ENCODE peak calls at places on chromosomes 1 and 21, in seven cellular contexts. K is K562, Z is SK-N-SH, X is HepG2, B is GM12891, I is H1, E is GM12878. N is an unnamed sample.

GRCh38 chr1:25676488-25676887 is 59.9 kb downstream of the MAN1C1 start:
- DNase-seq in K (no peak), Z (no peak), X (no peak), B (no peak), I (no peak), E (no peak), N (no peak)

GRCh38 chr1:76073471-76073870 is 1.1 kb upstream of the ST6GALNAC3 start:
- DNase-seq in K (no peak), Z (no peak), X (no peak), B (no peak), I (no peak), E (no peak), N (no peak)

GRCh38 chr1:212034516-212035122 is 738 bp downstream of the INTS7 start:
- DNase-seq in K (no peak), Z (no peak), X (no peak), B (no peak), I (no peak), E (no peak), N (no peak)

GRCh38 chr1:203512830-203513578 is 19.1 kb downstream of the OPTC start:
- DNase-seq in K (peak; percentile 20), Z (no peak), X (peak; percentile 21), B (peak; percentile 41), I (peak; percentile 49), E (no peak), N (peak; percentile 33)

GRCh38 chr1:204417231-204417997 is 5.8 kb upstream of the PPP1R15B start:
- DNase-seq in K (peak; percentile 84), Z (peak; percentile 65), X (peak; percentile 74), B (no peak), I (peak; percentile 47), E (no peak), N (no peak)

GRCh38 chr21:25421327-25422028 is 185.8 kb downstream of the MRPL39 start:
- DNase-seq in K (peak; percentile 1), Z (no peak), X (no peak), B (no peak), I (no peak), E (peak; percentile 93), N (no peak)

GRCh38 chr1:3657096-3657475 is 4.8 kb downstream of the TP73 start:
- DNase-seq in K (no peak), Z (no peak), X (no peak), B (no peak), I (no peak), E (no peak), N (no peak)

GRCh38 chr1:67687649-67688048 is 2.6 kb downstream of the GADD45A start:
- DNase-seq in K (peak; percentile 65), Z (no peak), X (peak; percentile 37), B (no peak), I (no peak), E (no peak), N (no peak)

GRCh38 chr1:38701088-38701487 is 158.5 kb downstream of the RRAGC start:
- DNase-seq in K (no peak), Z (no peak), X (no peak), B (no peak), I (no peak), E (no peak), N (no peak)

GRCh38 chr1:75514270-75514669 is 96.6 kb downstream of the SLC44A5 start:
- DNase-seq in K (no peak), Z (no peak), X (no peak), B (no peak), I (no peak), E (no peak), N (no peak)

DNA sequence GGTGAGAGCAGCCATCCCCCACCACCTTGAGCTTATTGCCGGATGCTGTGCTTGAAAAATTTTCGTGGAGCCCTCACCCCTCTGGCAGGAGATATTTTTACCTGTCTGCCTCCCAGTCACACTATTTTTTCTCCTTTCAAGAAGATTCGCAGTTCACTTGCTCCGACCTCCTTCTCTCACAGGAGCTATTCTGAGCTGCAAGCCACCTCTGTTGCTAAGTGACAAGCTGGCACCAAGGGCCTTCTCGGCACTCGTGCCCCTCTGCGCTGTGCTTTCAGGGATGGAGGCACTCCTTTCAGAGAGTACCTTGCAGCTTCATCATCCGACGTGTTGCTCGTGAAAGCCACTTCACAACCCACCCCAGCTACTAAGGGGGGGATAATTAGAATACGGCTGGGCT is 11.5 kb downstream of the SLC6A17 start:
- DNase-seq in K (no peak), Z (no peak), X (no peak), B (no peak), I (no peak), E (no peak), N (no peak)
- TF ChIP-seq TAF1 in K (no peak), Z (no peak), X (no peak), B (no peak), I (no peak), E (no peak), N (no peak)

GRCh38 chr1:167797005-167797404 is 75.2 kb downstream of the MPZL1 start:
- DNase-seq in K (peak; percentile 56), Z (no peak), X (no peak), B (no peak), I (no peak), E (no peak), N (no peak)
- TF ChIP-seq POLR2AphosphoS5 in K (no peak), Z (peak; percentile 13), X (no peak), B (no peak), I (peak; percentile 25), E (no peak), N (no peak)

GRCh38 chr1:5802606-5803005 is 189.6 kb downstream of the NPHP4 start:
- DNase-seq in K (no peak), Z (no peak), X (no peak), B (no peak), I (no peak), E (no peak), N (no peak)
- TF ChIP-seq TAF1 in K (no peak), Z (no peak), X (no peak), B (no peak), I (no peak), E (no peak), N (no peak)

GRCh38 chr1:174964261-174964984 is 35.3 kb upstream of the CACYBP start:
- DNase-seq in K (peak; percentile 90), Z (no peak), X (no peak), B (no peak), I (no peak), E (no peak), N (no peak)

GRCh38 chr1:174963547-174964125 is 36.1 kb upstream of the CACYBP start:
- DNase-seq in K (peak; percentile 66), Z (no peak), X (no peak), B (no peak), I (no peak), E (no peak), N (no peak)

GRCh38 chr1:174967845-174968705 is 31.7 kb upstream of the CACYBP start:
- DNase-seq in K (no peak), Z (no peak), X (no peak), B (no peak), I (no peak), E (no peak), N (no peak)

GRCh38 chr1:174966000-174966572 is 33.7 kb upstream of the CACYBP start:
- DNase-seq in K (no peak), Z (no peak), X (no peak), B (no peak), I (no peak), E (no peak), N (no peak)

DNA sequence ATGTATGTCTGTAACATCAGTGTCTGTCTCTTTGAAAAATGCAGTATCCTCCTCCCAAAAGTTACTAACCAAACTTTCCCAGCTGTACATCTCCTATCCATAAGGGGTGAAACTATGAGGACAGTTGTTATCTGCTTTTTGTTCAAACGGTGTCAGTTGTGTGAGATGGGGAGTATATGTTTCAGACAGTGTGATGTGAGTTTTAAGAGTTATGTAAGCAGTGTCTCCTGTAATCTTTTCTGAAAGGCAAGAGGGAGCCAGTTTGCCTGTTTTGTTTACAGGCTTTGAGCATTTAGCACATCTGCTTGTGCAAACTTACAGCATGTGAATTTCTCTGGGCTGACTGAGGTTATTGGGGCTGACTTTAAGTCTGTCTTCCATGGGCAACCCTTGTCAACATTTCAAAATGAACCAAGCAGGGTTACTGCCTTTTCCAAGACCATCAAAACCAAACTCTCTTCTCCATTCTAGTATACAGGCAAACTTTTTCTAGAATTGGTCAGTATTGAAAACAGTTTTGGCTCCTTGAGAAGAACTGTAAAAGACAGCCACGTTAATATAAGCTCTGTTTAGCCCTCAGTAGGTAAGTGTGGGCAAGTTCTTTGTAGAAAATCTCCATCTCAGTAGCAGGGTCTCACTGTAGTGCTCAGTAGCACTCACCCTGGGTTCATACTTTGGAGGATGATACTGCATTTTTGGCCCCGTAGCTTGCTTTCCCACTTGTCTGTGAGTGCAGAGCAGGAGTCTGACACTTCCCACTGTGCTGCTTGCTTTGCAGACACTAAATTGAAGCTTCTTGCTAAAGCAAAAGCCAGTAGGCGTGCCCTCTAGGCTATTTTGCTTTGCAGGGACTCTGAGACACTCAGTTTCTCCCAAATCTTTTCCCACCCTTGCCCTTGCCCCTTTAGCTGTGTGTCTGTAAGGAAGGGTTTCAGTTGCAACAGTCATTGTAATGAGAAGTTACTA is 34.5 kb upstream of the CACYBP start:
- DNase-seq in K (peak; percentile 75), Z (no peak), X (no peak), B (no peak), I (no peak), E (no peak), N (no peak)
- TF ChIP-seq POLR2AphosphoS5 in K (no peak), Z (no peak), X (no peak), B (no peak), I (no peak), E (no peak), N (no peak)